ENCODE peak calls at places on chromosomes 1 and 21, in four cellular contexts. E is A549, L is stomach, O is uterus. Z is an unnamed sample.

GRCh38 chr1:228379165-228379460 is 27.5 kb downstream of the TRIM11 start:
- DNase-seq in E (no peak), L (no peak), O (no peak), Z (peak; percentile 87)

GRCh38 chr1:207825719-207826556 is 74.1 kb downstream of the CD46 start:
- DNase-seq in E (no peak), L (peak; percentile 82), O (peak; percentile 66), Z (peak; percentile 52)

GRCh38 chr1:87902830-87903614 is 574.3 kb downstream of the LMO4 start:
- DNase-seq in E (no peak), L (no peak), O (peak; percentile 57), Z (no peak)

GRCh38 chr1:12467570-12468286 is 150.3 kb downstream of the DHRS3 start:
- DNase-seq in E (no peak), L (no peak), O (no peak), Z (no peak)

GRCh38 chr1:174696026-174696821 is 248.5 kb downstream of the GPR52 start:
- DNase-seq in E (no peak), L (no peak), O (no peak), Z (no peak)

GRCh38 chr1:6124341-6124740 is 55.8 kb downstream of the CHD5 start:
- DNase-seq in E (no peak), L (no peak), O (no peak), Z (no peak)

GRCh38 chr21:20272791-20273362 is 725.3 kb upstream of the NCAM2 start:
- DNase-seq in E (no peak), L (no peak), O (no peak), Z (no peak)

GRCh38 chr1:143720087-143721023 is 251.4 kb downstream of the FAM72C start:
- DNase-seq in E (peak; percentile 35), L (no peak), O (no peak), Z (no peak)

GRCh38 chr1:212698467-212699103 is 1.1 kb downstream of the BATF3 start:
- DNase-seq in E (no peak), L (no peak), O (no peak), Z (no peak)

GRCh38 chr1:185144233-185144632 is 12.5 kb downstream of the TRMT1L start:
- DNase-seq in E (no peak), L (no peak), O (no peak), Z (no peak)

GRCh38 chr1:209368864-209369598 is 214.5 kb upstream of the CAMK1G start:
- DNase-seq in E (no peak), L (no peak), O (peak; percentile 88), Z (no peak)

GRCh38 chr21:45091540-45092322 is 17.4 kb downstream of the ADARB1 start:
- DNase-seq in E (no peak), L (no peak), O (no peak), Z (no peak)

GRCh38 chr21:21463456-21463855 is 465.2 kb downstream of the NCAM2 start:
- DNase-seq in E (no peak), L (no peak), O (no peak), Z (peak; percentile 7)

GRCh38 chr1:200912737-200913407 is 18.2 kb downstream of the INAVA start:
- DNase-seq in E (no peak), L (no peak), O (no peak), Z (no peak)

GRCh38 chr1:1435911-1436633 is 582 bp downstream of the VWA1 start:
- DNase-seq in E (no peak), L (no peak), O (no peak), Z (no peak)

GRCh38 chr1:94646151-94646643 is 104.6 kb upstream of the F3 start:
- DNase-seq in E (no peak), L (no peak), O (no peak), Z (no peak)

GRCh38 chr1:245894843-245895242 is 612.2 kb downstream of the SMYD3 start:
- DNase-seq in E (no peak), L (no peak), O (no peak), Z (no peak)

GRCh38 chr1:235910357-235911299 is 43.9 kb upstream of the LYST start:
- DNase-seq in E (peak; percentile 94), L (peak; percentile 49), O (peak; percentile 53), Z (peak; percentile 50)

GRCh38 chr1:210328746-210329488 is at the start of gene HHAT:
- DNase-seq in E (peak; percentile 75), L (peak; percentile 79), O (peak; percentile 70), Z (peak; percentile 85)

GRCh38 chr1:35660581-35661473 is 19.5 kb upstream of the PSMB2 start:
- DNase-seq in E (no peak), L (no peak), O (no peak), Z (peak; percentile 3)

GRCh38 chr1:29197590-29197924 is 15.9 kb upstream of the SRSF4 start:
- DNase-seq in E (peak; percentile 21), L (peak; percentile 40), O (no peak), Z (peak; percentile 62)

GRCh38 chr1:7533006-7533405 is 238.1 kb upstream of the VAMP3 start:
- DNase-seq in E (no peak), L (no peak), O (no peak), Z (no peak)

GRCh38 chr1:213273546-213273945 is 222.5 kb downstream of the RPS6KC1 start:
- DNase-seq in E (no peak), L (no peak), O (no peak), Z (no peak)

GRCh38 chr1:88935522-88936222 is 44.3 kb upstream of the GTF2B start:
- DNase-seq in E (peak; percentile 13), L (no peak), O (no peak), Z (no peak)

GRCh38 chr1:51946300-51946699 is 44.2 kb downstream of the RAB3B start:
- DNase-seq in E (no peak), L (no peak), O (no peak), Z (no peak)

GRCh38 chr1:76260279-76260678 is 185.7 kb downstream of the ST6GALNAC3 start:
- DNase-seq in E (no peak), L (no peak), O (no peak), Z (no peak)

GRCh38 chr1:76782777-76783176 is 84.5 kb upstream of the ST6GALNAC5 start:
- DNase-seq in E (no peak), L (no peak), O (no peak), Z (no peak)

GRCh38 chr1:2411801-2412394 is 466 bp downstream of the PEX10 start:
- DNase-seq in E (peak; percentile 27), L (no peak), O (no peak), Z (no peak)

DNA sequence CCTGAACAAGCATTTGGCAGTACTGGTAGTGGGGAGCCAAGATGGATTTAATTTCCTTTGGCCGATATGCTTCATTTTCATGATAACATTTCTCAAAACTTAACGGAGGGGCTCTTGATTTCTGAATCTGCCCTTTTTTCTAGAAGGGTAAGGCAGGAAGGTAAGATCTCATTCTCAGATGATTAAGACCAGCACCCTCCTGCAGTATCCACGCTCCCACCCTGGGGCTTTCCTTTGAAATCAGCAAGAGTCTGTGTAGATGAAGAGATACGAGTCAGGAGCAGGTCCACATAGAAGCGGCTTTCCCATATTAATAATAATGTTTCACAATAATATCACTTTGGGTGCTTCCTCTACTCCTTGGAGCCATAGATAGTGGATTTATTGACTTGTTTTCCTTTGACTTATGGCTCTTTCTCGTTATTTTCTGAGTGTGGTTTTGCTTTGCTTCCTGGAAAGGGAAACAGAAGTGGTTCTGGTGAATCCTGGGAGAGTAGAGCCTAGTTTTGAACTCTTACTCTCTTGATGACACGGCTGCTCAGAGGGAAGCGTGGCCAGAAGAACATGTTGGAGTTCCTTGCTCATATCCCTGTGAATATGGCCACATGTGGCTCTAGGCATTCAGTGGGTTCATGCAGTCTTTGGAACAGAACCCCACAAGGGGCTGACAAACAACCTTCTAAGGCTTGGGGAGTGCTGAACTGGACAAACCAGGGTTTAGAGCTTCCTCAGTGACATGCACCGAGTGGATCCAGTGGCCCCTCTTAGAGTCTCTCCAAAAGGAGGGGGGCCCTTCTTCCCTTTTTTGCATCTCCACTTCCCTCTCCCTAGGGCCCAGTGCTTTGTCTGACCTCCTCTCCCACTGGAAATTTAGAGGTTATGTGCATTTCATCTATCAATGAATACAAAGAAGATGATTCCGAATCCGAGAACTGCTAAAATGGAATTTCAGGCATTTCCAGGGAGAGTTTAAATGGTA is 195.7 kb downstream of the DYRK1A start:
- DNase-seq in E (no peak), L (no peak), O (no peak), Z (no peak)
- TF ChIP-seq POLR2A in E (no peak), L (no peak), O (no peak), Z (no peak)

GRCh38 chr1:23369335-23370013 is at the start of gene ZNF436:
- DNase-seq in E (no peak), L (peak; percentile 77), O (peak; percentile 92), Z (peak; percentile 86)

GRCh38 chr1:23368562-23369334 is 888 bp downstream of the ZNF436 start:
- DNase-seq in E (peak; percentile 75), L (peak; percentile 92), O (peak; percentile 88), Z (peak; percentile 93)

GRCh38 chr1:23370744-23371710 is 1.4 kb upstream of the ZNF436 start:
- DNase-seq in E (no peak), L (no peak), O (no peak), Z (peak; percentile 82)

GRCh38 chr1:23371987-23372386 is 2.4 kb upstream of the ZNF436 start:
- DNase-seq in E (no peak), L (no peak), O (no peak), Z (peak; percentile 79)

DNA sequence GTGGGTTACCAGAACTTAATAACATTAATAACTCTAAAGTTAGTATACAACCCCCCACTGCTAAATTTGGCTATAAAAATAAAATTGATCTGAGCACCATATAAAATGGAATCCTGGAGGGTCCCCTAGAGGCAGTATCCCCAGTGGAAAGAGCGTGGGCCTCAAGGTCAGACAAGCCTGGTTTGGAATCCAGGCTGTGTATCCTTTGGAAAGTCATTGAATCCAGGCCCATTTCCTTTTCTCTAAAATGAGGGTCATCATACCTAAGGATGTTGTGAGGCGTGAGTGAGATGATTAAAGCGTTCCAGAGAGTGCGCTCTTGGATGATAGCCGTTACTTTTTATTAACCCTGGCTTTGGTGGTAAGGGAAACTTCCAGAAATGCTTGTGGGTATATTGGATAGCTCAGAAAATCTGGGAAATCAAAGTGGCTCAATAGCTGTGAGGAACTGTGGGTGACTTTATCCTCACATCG is 671 bp upstream of the ZNF436 start:
- DNase-seq in E (no peak), L (no peak), O (no peak), Z (no peak)
- H3K4me3 ChIP-seq in E (peak overlapping the region; percentile 87), L (peak overlapping the region; percentile 72), O (peak overlapping the region; percentile 85), Z (no peak overlapping the region)

GRCh38 chr1:93595749-93596148 is 85.9 kb downstream of the BCAR3 start:
- DNase-seq in E (no peak), L (no peak), O (no peak), Z (no peak)
- H3K4me1 ChIP-seq in E (peaks cover 92% of the 10 kb centered on the region), L (peaks cover 95% of the 10 kb centered on the region), O (peaks cover 5% of the 10 kb centered on the region), Z (peaks cover 31% of the 10 kb centered on the region)

GRCh38 chr1:93615201-93616150 is 66.2 kb downstream of the BCAR3 start:
- DNase-seq in E (peak; percentile 48), L (no peak), O (no peak), Z (no peak)

GRCh38 chr1:93616221-93616995 is 65.2 kb downstream of the BCAR3 start:
- DNase-seq in E (peak; percentile 46), L (peak; percentile 52), O (no peak), Z (no peak)

GRCh38 chr1:93619507-93620168 is 62.0 kb downstream of the BCAR3 start:
- DNase-seq in E (no peak), L (no peak), O (no peak), Z (no peak)

GRCh38 chr1:93616996-93617669 is 64.5 kb downstream of the BCAR3 start:
- DNase-seq in E (no peak), L (peak; percentile 79), O (peak; percentile 36), Z (peak; percentile 44)

GRCh38 chr1:93617670-93618488 is 63.8 kb downstream of the BCAR3 start:
- DNase-seq in E (peak; percentile 67), L (peak; percentile 78), O (no peak), Z (no peak)
- TF ChIP-seq POLR2A in E (no peak), L (no peak), O (no peak), Z (no peak)